ENCODE peak calls at places on chromosomes 1 and 21, in nine cellular contexts. T is breast epithelium, N is mesenchymal stem cell, L is PC-9, C is GM12878, Z is heart right ventricle, Q is GM23248, O is transverse colon, B is astrocyte. G is an unnamed sample.

GRCh38 chr1:246592695-246593094 is 26.4 kb downstream of the CNST start:
- DNase-seq in T (no peak), N (no peak), L (no peak), C (no peak), Z (no peak), Q (peak; percentile 96), O (no peak), B (peak; percentile 94), G (no peak)

GRCh38 chr1:170664828-170665617 is 1.1 kb downstream of the PRRX1 start:
- DNase-seq in T (no peak), N (peak; percentile 38), L (no peak), C (no peak), Z (peak; percentile 61), Q (peak; percentile 80), O (peak; percentile 34), B (peak; percentile 38), G (no peak)

GRCh38 chr1:178881950-178882349 is 11.1 kb upstream of the ANGPTL1 start:
- DNase-seq in T (no peak), N (no peak), L (no peak), C (no peak), Z (no peak), Q (no peak), O (no peak), B (no peak), G (no peak)

GRCh38 chr1:113904292-113904673 is 316 bp downstream of the AP4B1 start:
- DNase-seq in T (no peak), N (no peak), L (no peak), C (no peak), Z (no peak), Q (no peak), O (no peak), B (no peak), G (no peak)

GRCh38 chr1:35603468-35603867 is 30.4 kb downstream of the TFAP2E start:
- DNase-seq in T (no peak), N (no peak), L (no peak), C (no peak), Z (no peak), Q (no peak), O (no peak), B (no peak), G (no peak)

GRCh38 chr1:204711947-204712701 is 26.6 kb upstream of the LRRN2 start:
- DNase-seq in T (no peak), N (no peak), L (no peak), C (no peak), Z (peak; percentile 47), Q (no peak), O (peak; percentile 56), B (no peak), G (no peak)

GRCh38 chr21:45476582-45476981 is 65.7 kb downstream of the SLC19A1 start:
- DNase-seq in T (no peak), N (no peak), L (no peak), C (no peak), Z (no peak), Q (no peak), O (no peak), B (no peak), G (no peak)

GRCh38 chr1:198128528-198128927 is 28.3 kb upstream of the NEK7 start:
- DNase-seq in T (no peak), N (no peak), L (no peak), C (no peak), Z (no peak), Q (peak; percentile 54), O (no peak), B (no peak), G (no peak)

GRCh38 chr1:48059289-48059688 is 62.1 kb upstream of the TRABD2B start:
- DNase-seq in T (no peak), N (no peak), L (no peak), C (no peak), Z (no peak), Q (no peak), O (no peak), B (no peak), G (no peak)

GRCh38 chr1:76147917-76148316 is 73.4 kb downstream of the ST6GALNAC3 start:
- DNase-seq in T (no peak), N (no peak), L (no peak), C (no peak), Z (no peak), Q (no peak), O (no peak), B (no peak), G (no peak)

GRCh38 chr1:21496886-21497285 is 12.3 kb upstream of the ALPL start:
- DNase-seq in T (no peak), N (no peak), L (no peak), C (no peak), Z (no peak), Q (peak; percentile 16), O (no peak), B (no peak), G (no peak)

GRCh38 chr1:92380867-92381266 is 82.0 kb downstream of the RPAP2 start:
- DNase-seq in T (no peak), N (peak; percentile 3), L (no peak), C (no peak), Z (no peak), Q (no peak), O (no peak), B (no peak), G (no peak)

GRCh38 chr1:97200627-97201026 is 479.0 kb downstream of the PTBP2 start:
- DNase-seq in T (no peak), N (no peak), L (no peak), C (no peak), Z (no peak), Q (no peak), O (no peak), B (no peak), G (no peak)

GRCh38 chr1:47191940-47192457 is 2.2 kb upstream of the PDZK1IP1 start:
- DNase-seq in T (no peak), N (no peak), L (no peak), C (no peak), Z (no peak), Q (no peak), O (peak; percentile 41), B (no peak), G (peak; percentile 4)

GRCh38 chr1:3831689-3832088 is 25.3 kb downstream of the CEP104 start:
- DNase-seq in T (no peak), N (no peak), L (no peak), C (no peak), Z (no peak), Q (peak; percentile 71), O (no peak), B (no peak), G (no peak)

GRCh38 chr1:170261669-170262068 is 115.9 kb downstream of the NTMT2 start:
- DNase-seq in T (no peak), N (no peak), L (no peak), C (no peak), Z (no peak), Q (peak; percentile 57), O (no peak), B (peak; percentile 53), G (no peak)

GRCh38 chr1:29539971-29540370 is 303.6 kb downstream of the PTPRU start:
- DNase-seq in T (no peak), N (no peak), L (no peak), C (no peak), Z (no peak), Q (no peak), O (no peak), B (no peak), G (no peak)

GRCh38 chr1:207815466-207815865 is 63.6 kb downstream of the CD46 start:
- DNase-seq in T (no peak), N (no peak), L (no peak), C (no peak), Z (no peak), Q (no peak), O (no peak), B (no peak), G (no peak)
- H3K27ac ChIP-seq in T (peak overlapping the region; percentile 75), N (no peak overlapping the region), L (no peak overlapping the region), C (no peak overlapping the region), Z (peak overlapping the region; percentile 69), Q (no peak overlapping the region), O (peak overlapping the region; percentile 81), B (no peak overlapping the region), G (peak overlapping the region; percentile 94)

DNA sequence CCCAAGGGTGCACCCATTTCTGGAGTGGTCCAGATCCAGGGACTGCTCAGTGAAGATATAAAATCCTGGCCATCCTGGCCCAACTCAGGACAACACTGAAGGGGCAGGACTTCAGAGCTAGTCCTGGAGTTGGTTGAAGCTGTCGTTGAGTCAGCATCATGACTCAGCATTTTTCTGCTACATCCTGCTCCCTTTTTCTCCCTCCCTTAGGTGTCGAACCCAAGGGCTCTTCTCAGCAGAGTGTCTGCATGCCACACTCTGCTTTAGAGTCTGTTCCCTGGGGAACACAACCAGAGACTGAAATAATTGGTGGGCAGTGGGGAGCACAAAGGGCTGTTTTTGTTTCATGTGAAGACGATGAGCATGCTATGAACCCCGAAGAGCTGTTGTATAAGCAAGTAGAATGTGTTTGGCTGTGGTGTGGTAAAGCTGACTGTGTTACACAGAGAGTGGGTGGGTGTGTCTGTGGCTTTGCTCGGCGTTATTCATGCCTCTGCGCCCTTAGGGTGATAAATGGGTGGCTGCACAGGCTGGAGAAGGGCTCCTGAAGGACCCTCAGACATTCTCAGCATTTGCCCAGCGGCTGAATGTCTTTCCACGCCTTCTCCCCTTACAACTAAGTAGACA is 167.2 kb downstream of the CYYR1 start:
- DNase-seq in T (no peak), N (peak; percentile 79), L (peak; percentile 53), C (no peak), Z (no peak), Q (peak; percentile 89), O (no peak), B (peak; percentile 88), G (no peak)
- H3K9me3 ChIP-seq in T (no peaks in the 10 kb centered on the region), N (no peaks in the 10 kb centered on the region), L (no peaks in the 10 kb centered on the region), C (no peaks in the 10 kb centered on the region), Z (no peaks in the 10 kb centered on the region), Q (no peaks in the 10 kb centered on the region), O (no peaks in the 10 kb centered on the region), B (no peaks in the 10 kb centered on the region), G (no peaks in the 10 kb centered on the region)

DNA sequence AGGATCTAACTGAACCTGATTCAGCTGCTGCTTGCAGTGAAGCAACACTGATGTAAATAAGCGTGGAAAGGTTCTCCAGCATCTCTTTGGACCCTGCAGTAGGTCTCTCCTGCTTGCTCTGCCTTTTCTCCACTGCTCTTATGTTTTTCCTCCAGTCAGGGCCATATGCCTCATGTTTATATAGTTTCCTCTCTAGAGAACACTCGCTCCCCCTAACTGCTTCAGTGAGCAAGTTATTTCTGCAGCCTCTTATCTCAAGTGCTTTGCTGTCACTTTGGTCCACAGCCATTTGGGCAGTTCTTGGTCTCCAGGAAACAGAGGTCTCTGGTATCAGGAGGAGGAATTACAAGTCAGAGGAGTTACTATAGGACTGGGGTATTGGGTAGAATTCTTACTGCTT is 5.3 kb downstream of the PRUNE1 start:
- DNase-seq in T (no peak), N (peak; percentile 89), L (no peak), C (no peak), Z (no peak), Q (no peak), O (no peak), B (peak; percentile 71), G (peak; percentile 72)
- H3K4me3 ChIP-seq in T (no peak overlapping the region), N (no peak overlapping the region), L (no peak overlapping the region), C (no peak overlapping the region), Z (no peak overlapping the region), Q (no peak overlapping the region), O (no peak overlapping the region), B (no peak overlapping the region), G (no peak overlapping the region)

DNA sequence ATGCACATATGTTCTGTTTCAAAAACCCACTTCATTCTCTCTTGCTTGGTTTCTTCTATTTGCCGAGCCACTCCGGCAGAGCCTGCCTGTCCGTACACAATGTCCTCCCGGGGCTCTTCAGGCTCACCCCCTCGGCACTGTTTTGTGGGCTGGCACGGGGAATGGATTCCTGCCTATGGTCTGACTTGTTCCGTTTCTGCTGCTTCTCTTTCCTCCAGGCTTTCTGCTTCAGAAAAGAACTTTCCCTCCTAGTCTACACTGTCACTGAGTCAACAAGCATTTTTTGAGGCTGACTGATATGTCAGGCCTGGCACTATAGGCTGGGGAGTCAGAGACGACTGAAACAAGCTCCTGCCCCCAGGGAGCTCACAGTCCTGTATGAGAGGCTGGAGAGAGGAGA is 28.4 kb upstream of the SARS1 start:
- DNase-seq in T (peak; percentile 65), N (no peak), L (no peak), C (no peak), Z (no peak), Q (peak; percentile 37), O (no peak), B (peak; percentile 13), G (no peak)
- H3K27ac ChIP-seq in T (peak overlapping the region; percentile 86), N (no peak overlapping the region), L (no peak overlapping the region), C (no peak overlapping the region), Z (no peak overlapping the region), Q (no peak overlapping the region), O (no peak overlapping the region), B (no peak overlapping the region), G (no peak overlapping the region)